ENCODE peak calls at places on chromosomes 4 and X, in eight cellular contexts. D is stomach, E is upper lobe of left lung, H is transverse colon, F is A549, N is HCT116, M is endothelial cell of umbilical vein, W is thyroid gland. B is an unnamed sample.

GRCh38 chr4:111274486-111274885 is 651.6 kb upstream of the PITX2 start:
- DNase-seq in D (no peak), E (no peak), H (no peak), F (no peak), N (no peak), M (no peak), W (no peak), B (no peak)

GRCh38 chr4:151629097-151629783 is 131.6 kb downstream of the GATB start:
- DNase-seq in D (no peak), E (no peak), H (no peak), F (no peak), N (no peak), M (no peak), W (no peak), B (no peak)

GRCh38 chrX:10482708-10483107 is 137.7 kb downstream of the MID1 start:
- DNase-seq in D (no peak), E (no peak), H (no peak), F (no peak), N (no peak), M (no peak), W (no peak), B (no peak)

GRCh38 chr4:68249434-68249833 is 3.9 kb upstream of the TMPRSS11B start:
- DNase-seq in D (no peak), E (no peak), H (no peak), F (no peak), N (no peak), M (no peak), W (no peak), B (no peak)

GRCh38 chr4:95293014-95293413 is 255.8 kb downstream of the UNC5C start:
- DNase-seq in D (no peak), E (no peak), H (no peak), F (no peak), N (no peak), M (peak), W (no peak), B (no peak)

GRCh38 chr4:170682511-170682910 is 592.8 kb upstream of the AADAT start:
- DNase-seq in D (no peak), E (no peak), H (no peak), F (no peak), N (no peak), M (no peak), W (no peak), B (no peak)

GRCh38 chr4:4640692-4641091 is 98.8 kb upstream of the STX18 start:
- DNase-seq in D (no peak), E (no peak), H (no peak), F (no peak), N (no peak), M (no peak), W (no peak), B (no peak)

GRCh38 chrX:142089193-142089592 is 115.9 kb downstream of the MAGEC2 start:
- DNase-seq in D (no peak), E (no peak), H (no peak), F (peak), N (no peak), M (peak), W (no peak), B (no peak)

GRCh38 chr4:29002151-29002550 is 1718.0 kb upstream of the PCDH7 start:
- DNase-seq in D (no peak), E (no peak), H (no peak), F (no peak), N (no peak), M (no peak), W (no peak), B (no peak)

GRCh38 chr4:185358514-185359433 is 37.0 kb downstream of the LRP2BP start:
- DNase-seq in D (no peak), E (no peak), H (no peak), F (peak), N (no peak), M (peak), W (no peak), B (no peak)

GRCh38 chrX:149818652-149819051 is 36.9 kb downstream of the MAGEA9 start:
- DNase-seq in D (no peak), E (no peak), H (no peak), F (no peak), N (no peak), M (no peak), W (no peak), B (no peak)

GRCh38 chrX:41695464-41695863 is 6.7 kb downstream of the GPR34 start:
- DNase-seq in D (no peak), E (no peak), H (no peak), F (peak), N (no peak), M (no peak), W (no peak), B (no peak)

GRCh38 chr4:161841759-161842158 is 322.0 kb downstream of the FSTL5 start:
- DNase-seq in D (no peak), E (no peak), H (no peak), F (no peak), N (no peak), M (no peak), W (no peak), B (no peak)

GRCh38 chr4:181548873-181549541 is 694.2 kb upstream of the TENM3 start:
- DNase-seq in D (no peak), E (no peak), H (no peak), F (peak), N (peak), M (no peak), W (no peak), B (no peak)

GRCh38 chrX:119266364-119266995 is 30.4 kb downstream of the PGRMC1 start:
- DNase-seq in D (no peak), E (no peak), H (peak), F (peak), N (peak), M (peak), W (peak), B (no peak)

GRCh38 chr4:161314371-161314770 is 849.4 kb downstream of the FSTL5 start:
- DNase-seq in D (no peak), E (no peak), H (no peak), F (no peak), N (no peak), M (no peak), W (no peak), B (no peak)

GRCh38 chr4:75633846-75634245 is 3.5 kb upstream of the CDKL2 start:
- DNase-seq in D (no peak), E (no peak), H (no peak), F (no peak), N (no peak), M (no peak), W (no peak), B (no peak)

GRCh38 chr4:75637176-75637575 is 6.8 kb upstream of the CDKL2 start:
- DNase-seq in D (no peak), E (no peak), H (no peak), F (no peak), N (no peak), M (no peak), W (peak), B (no peak)

GRCh38 chr4:75637827-75638226 is 7.5 kb upstream of the CDKL2 start:
- DNase-seq in D (no peak), E (no peak), H (no peak), F (no peak), N (no peak), M (no peak), W (no peak), B (no peak)

GRCh38 chr4:75634281-75634680 is 4.0 kb upstream of the CDKL2 start:
- DNase-seq in D (no peak), E (no peak), H (no peak), F (no peak), N (no peak), M (no peak), W (no peak), B (no peak)

GRCh38 chr4:75634951-75635350 is 4.6 kb upstream of the CDKL2 start:
- DNase-seq in D (no peak), E (no peak), H (no peak), F (no peak), N (no peak), M (no peak), W (no peak), B (no peak)
- TF ChIP-seq CTCF in D (no peak), E (no peak), H (no peak), F (no peak), N (no peak), M (no peak), W (no peak), B (no peak)

GRCh38 chr4:38323141-38323634 is 340.8 kb upstream of the KLF3 start:
- DNase-seq in D (no peak), E (no peak), H (no peak), F (peak), N (no peak), M (no peak), W (no peak), B (no peak)
- TF ChIP-seq POLR2A in D (no peak), E (no peak), H (no peak), F (no peak), N (peak), M (no peak), W (no peak), B (no peak)

DNA sequence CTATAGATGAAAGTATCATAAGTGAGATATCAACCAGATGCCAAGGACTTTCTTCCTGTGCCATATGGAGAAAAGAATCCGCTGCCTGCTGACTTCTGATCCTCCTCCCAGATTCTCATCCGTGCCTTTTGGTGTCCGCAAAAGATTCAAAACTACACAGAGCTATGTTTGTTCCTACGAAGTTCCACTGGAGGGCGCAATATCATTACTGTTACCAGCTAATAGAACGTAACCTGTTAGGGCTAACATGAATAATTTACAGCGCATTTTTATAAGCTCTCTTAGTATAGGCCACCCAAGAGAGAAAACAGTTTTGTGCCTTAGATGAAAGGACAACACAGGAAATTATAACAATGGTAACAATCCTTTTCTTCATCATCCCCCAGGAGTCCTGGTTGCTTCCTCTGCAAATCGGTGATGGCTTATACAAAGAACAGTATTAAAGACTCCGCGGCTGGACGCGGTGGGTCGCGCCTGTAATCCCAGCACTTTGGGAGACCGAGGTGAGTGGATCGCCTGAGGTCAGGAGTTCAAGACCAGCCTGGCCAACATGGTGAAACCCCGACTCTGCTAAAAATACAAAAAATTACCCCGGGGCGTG is 22.8 kb upstream of the CENPVL3 start:
- DNase-seq in D (no peak), E (no peak), H (no peak), F (peak), N (peak), M (peak), W (no peak), B (no peak)
- TF ChIP-seq CTCF in D (no peak), E (no peak), H (no peak), F (peak), N (peak), M (peak), W (no peak), B (no peak)

DNA sequence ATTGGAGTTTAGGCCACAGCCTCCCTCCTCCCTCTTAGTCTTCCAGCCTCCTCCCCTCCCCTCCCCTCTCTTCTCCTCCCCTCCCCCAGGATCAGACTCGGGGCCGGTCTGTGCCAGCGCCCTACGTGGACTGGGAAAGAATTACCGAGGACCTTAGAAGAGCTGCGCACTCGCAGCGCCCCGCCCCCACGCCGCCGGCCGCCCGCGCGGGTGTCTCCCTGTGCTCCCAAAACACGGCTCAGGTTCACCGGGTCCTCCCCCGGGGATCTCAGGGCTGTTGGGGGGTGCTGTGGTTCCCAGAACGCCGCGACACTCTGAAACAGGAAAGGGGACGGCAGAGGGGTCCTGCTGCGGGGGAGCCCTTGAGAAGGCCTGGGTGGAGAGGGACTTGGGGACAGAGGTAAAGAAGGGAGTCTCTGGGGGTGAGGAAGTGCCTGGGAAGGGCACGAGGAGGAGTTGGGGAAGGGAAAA is 122.2 kb upstream of the TBL1X start:
- DNase-seq in D (peak), E (peak), H (peak), F (peak), N (peak), M (peak), W (peak), B (peak)
- TF ChIP-seq POLR2A in D (no peak), E (no peak), H (no peak), F (no peak), N (no peak), M (no peak), W (no peak), B (no peak)

GRCh38 chr4:88969271-88969670 is 87.7 kb downstream of the FAM13A start:
- DNase-seq in D (no peak), E (no peak), H (no peak), F (no peak), N (no peak), M (no peak), W (no peak), B (no peak)
- TF ChIP-seq CTCF in D (no peak), E (no peak), H (no peak), F (no peak), N (no peak), M (no peak), W (no peak), B (no peak)

GRCh38 chr4:138451264-138451663 is 209.1 kb upstream of the SLC7A11 start:
- DNase-seq in D (no peak), E (no peak), H (no peak), F (no peak), N (no peak), M (no peak), W (no peak), B (no peak)
- TF ChIP-seq POLR2A in D (no peak), E (no peak), H (no peak), F (no peak), N (no peak), M (no peak), W (no peak), B (no peak)